ENCODE peak calls at places on chromosomes 3 and 15, in four cellular contexts. I is H54, Y is lower leg skin, H is breast epithelium. Q is an unnamed sample.

GRCh38 chr15:95556866-95557225 is 773.7 kb upstream of the NR2F2 start:
- DNase-seq in I (no peak), Y (no peak), H (no peak), Q (no peak)

GRCh38 chr3:142808103-142808917 is 80.6 kb downstream of the PCOLCE2 start:
- DNase-seq in I (peak), Y (no peak), H (no peak), Q (no peak)

GRCh38 chr3:171461087-171461917 is 1.1 kb upstream of the TNIK start:
- DNase-seq in I (no peak), Y (no peak), H (peak), Q (no peak)

GRCh38 chr3:44924102-44925084 is 50.0 kb downstream of the TGM4 start:
- DNase-seq in I (no peak), Y (no peak), H (no peak), Q (no peak)

GRCh38 chr3:57556459-57557087 is 499 bp downstream of the PDE12 start:
- DNase-seq in I (peak), Y (peak), H (no peak), Q (no peak)

GRCh38 chr3:171743327-171744054 is 66.8 kb downstream of the PLD1 start:
- DNase-seq in I (no peak), Y (no peak), H (no peak), Q (no peak)

GRCh38 chr15:100019601-100020000 is 286.4 kb upstream of the LYSMD4 start:
- DNase-seq in I (no peak), Y (no peak), H (no peak), Q (no peak)

GRCh38 chr3:141280086-141280485 is 48.5 kb downstream of the PXYLP1 start:
- DNase-seq in I (peak), Y (no peak), H (peak), Q (no peak)

GRCh38 chr3:128345195-128345594 is 121.5 kb downstream of the DNAJB8 start:
- DNase-seq in I (no peak), Y (no peak), H (no peak), Q (no peak)

GRCh38 chr15:67548862-67549651 is 6.6 kb downstream of the MAP2K5 start:
- DNase-seq in I (no peak), Y (no peak), H (no peak), Q (no peak)

GRCh38 chr3:64244011-64244942 is 19.0 kb upstream of the PRICKLE2 start:
- DNase-seq in I (no peak), Y (no peak), H (no peak), Q (no peak)

GRCh38 chr15:45414215-45414885 is 36.0 kb upstream of the GATM start:
- DNase-seq in I (no peak), Y (no peak), H (no peak), Q (no peak)

GRCh38 chr3:21484323-21485154 is 266.5 kb downstream of the ZNF385D start:
- DNase-seq in I (peak), Y (no peak), H (no peak), Q (no peak)

GRCh38 chr3:10233988-10234387 is 14.3 kb upstream of the TATDN2 start:
- DNase-seq in I (no peak), Y (no peak), H (no peak), Q (no peak)

GRCh38 chr3:123632161-123632655 is 47.4 kb upstream of the HACD2 start:
- DNase-seq in I (no peak), Y (no peak), H (peak), Q (no peak)

GRCh38 chr3:191303596-191303995 is 25.6 kb upstream of the CCDC50 start:
- DNase-seq in I (no peak), Y (no peak), H (no peak), Q (no peak)

GRCh38 chr3:158127250-158128219 is 17.6 kb downstream of the RSRC1 start:
- DNase-seq in I (no peak), Y (no peak), H (no peak), Q (no peak)

GRCh38 chr3:173429076-173429475 is 31.5 kb downstream of the NLGN1 start:
- DNase-seq in I (no peak), Y (no peak), H (no peak), Q (no peak)

GRCh38 chr3:38564631-38565338 is 68.6 kb downstream of the EXOG start:
- DNase-seq in I (no peak), Y (peak), H (no peak), Q (no peak)

GRCh38 chr3:134476977-134477376 is 8.8 kb downstream of the ANAPC13 start:
- DNase-seq in I (no peak), Y (no peak), H (peak), Q (no peak)

DNA sequence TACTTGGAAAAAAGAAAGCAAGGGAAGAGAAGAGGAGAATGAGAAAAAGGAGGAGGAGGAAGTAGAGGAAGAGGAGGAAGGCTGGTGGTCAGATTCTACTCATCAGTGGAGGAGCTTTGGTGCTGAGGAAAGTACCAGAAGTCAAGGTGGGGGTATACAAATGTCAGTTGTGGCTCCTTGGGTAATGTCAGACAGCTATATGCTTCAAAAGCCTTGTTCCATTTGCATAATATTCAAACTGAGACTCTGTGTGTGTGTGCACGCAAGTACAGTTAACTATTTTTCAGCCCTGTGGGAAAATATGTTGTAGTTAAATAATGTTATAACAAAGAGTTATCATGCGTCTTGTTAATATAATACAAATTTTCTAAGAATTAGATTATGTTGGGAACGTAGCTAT is 609.7 kb downstream of the PDCD6IP start:
- DNase-seq in I (no peak), Y (no peak), H (no peak), Q (no peak)
- TF ChIP-seq POLR2A in I (no peak), Y (no peak), H (no peak), Q (no peak)

DNA sequence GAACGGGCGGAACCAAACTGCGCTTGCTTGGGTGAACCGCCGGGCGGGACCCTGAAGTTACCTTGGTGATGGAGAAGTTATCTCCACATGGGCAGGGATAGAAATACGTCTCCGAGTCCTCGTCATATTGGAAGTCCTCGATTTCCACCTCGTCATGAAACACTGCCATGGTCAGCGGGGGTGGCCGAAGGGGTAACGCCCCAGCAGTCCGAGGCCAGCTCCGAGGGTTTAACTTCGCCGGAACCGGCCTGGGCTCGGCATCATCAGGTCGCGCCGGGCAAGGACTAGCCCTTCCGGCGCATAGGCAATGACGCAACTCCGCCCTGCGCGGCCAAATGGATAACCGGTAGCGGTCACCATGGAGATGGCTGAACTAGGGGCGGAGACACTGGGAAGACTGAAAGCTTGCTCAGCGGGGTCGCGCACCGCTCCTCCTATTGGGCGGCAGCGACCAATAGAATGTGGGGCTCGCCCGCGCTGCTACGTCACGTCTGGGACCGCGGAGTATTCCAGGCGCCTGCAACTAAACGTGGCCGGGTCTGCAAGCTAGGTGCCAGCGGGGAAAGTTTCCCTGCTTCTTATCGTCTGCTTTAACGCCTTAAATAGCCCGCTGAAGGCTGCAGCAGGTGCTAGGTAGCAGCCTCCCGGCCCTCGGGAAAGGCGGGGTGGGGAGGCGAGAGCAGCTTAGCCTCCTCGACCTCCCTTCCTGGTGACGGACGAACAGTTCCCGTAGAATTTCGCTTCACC is at the start of the genes DPH3 and OXNAD1:
- DNase-seq in I (peak), Y (peak), H (peak), Q (peak)
- TF ChIP-seq POLR2A in I (peak), Y (no peak), H (peak), Q (peak)

DNA sequence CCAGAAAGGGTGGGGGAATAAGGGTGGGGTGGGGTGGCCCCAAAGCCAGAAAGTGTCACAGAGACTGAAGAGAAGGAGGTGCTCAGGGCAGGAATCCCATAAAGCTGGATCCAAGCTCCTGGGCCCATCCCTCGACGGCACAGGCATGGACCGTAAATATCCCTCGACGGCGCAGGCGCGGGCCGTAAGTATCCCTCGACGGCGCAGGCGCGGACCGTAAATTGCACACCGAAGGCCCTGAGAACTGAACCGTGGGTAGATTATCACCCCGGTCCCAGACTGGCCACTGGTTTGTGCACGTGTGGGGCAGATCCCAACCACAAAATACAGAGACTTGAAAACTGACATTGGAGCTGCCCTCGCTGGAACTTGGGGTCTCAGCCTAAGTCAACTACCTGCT is 41.3 kb upstream of the MUC4 start:
- DNase-seq in I (no peak), Y (no peak), H (no peak), Q (no peak)
- TF ChIP-seq POLR2A in I (no peak), Y (no peak), H (no peak), Q (no peak)

GRCh38 chr3:5186089-5186853 is 1.2 kb upstream of the EDEM1 start:
- DNase-seq in I (no peak), Y (no peak), H (no peak), Q (no peak)
- TF ChIP-seq POLR2A in I (no peak), Y (no peak), H (no peak), Q (no peak)

GRCh38 chr3:52779411-52780297 is 2.3 kb downstream of the ITIH1 start:
- DNase-seq in I (no peak), Y (peak), H (no peak), Q (no peak)
- TF ChIP-seq POLR2A in I (no peak), Y (no peak), H (no peak), Q (no peak)

GRCh38 chr3:174859109-174859735 is at the start of gene NAALADL2:
- DNase-seq in I (no peak), Y (no peak), H (no peak), Q (no peak)
- TF ChIP-seq POLR2A in I (no peak), Y (no peak), H (no peak), Q (no peak)

GRCh38 chr3:17840651-17841050 is 98.2 kb upstream of the TBC1D5 start:
- DNase-seq in I (no peak), Y (no peak), H (no peak), Q (no peak)

GRCh38 chr3:17845026-17845425 is 102.6 kb upstream of the TBC1D5 start:
- DNase-seq in I (no peak), Y (no peak), H (no peak), Q (no peak)

GRCh38 chr3:17836919-17837318 is 94.5 kb upstream of the TBC1D5 start:
- DNase-seq in I (no peak), Y (no peak), H (no peak), Q (no peak)

GRCh38 chr3:17840126-17840525 is 97.7 kb upstream of the TBC1D5 start:
- DNase-seq in I (no peak), Y (no peak), H (no peak), Q (no peak)

DNA sequence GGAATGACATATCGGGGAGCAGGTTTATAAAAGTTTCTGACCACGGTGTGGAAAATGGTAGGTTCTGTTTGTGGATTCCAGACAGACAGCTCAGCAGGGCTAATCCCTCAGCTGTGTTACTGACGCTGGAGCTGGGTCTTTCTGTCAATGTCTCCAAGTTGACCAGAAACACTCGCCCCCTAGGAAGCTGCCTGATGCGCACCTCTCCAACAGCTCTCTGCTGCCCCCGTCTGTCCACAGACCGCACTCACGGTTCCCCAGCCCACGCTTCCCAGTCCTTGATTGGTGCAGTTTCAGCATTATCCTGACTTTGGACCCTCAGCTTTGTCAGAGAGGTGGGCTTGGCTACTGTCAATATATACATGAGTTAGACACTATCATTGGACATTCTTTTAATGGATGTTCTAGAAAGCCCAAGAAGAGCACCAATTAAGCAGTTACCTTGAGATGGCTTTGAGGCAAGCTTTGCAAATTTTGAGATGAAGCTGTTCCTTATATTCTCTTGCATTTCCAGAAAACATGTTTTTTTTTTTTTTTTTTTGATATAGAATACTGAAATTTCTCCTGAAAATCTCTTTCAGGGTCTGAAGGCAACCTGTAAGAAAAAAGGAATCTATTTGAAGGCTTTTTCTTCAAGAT is 98.9 kb upstream of the TBC1D5 start:
- DNase-seq in I (peak), Y (peak), H (peak), Q (no peak)
- TF ChIP-seq POLR2A in I (no peak), Y (no peak), H (no peak), Q (no peak)

GRCh38 chr15:81000626-81001179 is at the start of gene TLNRD1:
- DNase-seq in I (peak), Y (peak), H (peak), Q (peak)
- TF ChIP-seq POLR2A in I (peak), Y (no peak), H (peak), Q (peak)

GRCh38 chr3:14306167-14306566 is 96.2 kb upstream of the SLC6A6 start:
- DNase-seq in I (no peak), Y (no peak), H (no peak), Q (no peak)
- TF ChIP-seq POLR2A in I (no peak), Y (no peak), H (no peak), Q (no peak)

Q was measured in esophagus squamous epithelium.